ENCODE peak calls at places on chromosomes 4 and X, in nine cellular contexts. One of them, this sample, is unnamed.

GRCh38 chrX:21978346-21978745 is 37.8 kb downstream of the SMS start:
- DNase-seq in DND-41: no peak
- DNase-seq in brain microvascular endothelial cell: no peak
- DNase-seq in left ventricle myocardium inferior: no peak
- DNase-seq in IMR-90: no peak
- DNase-seq in spleen: no peak
- DNase-seq in fibroblast of lung: no peak
- DNase-seq in neural progenitor cell: no peak
- DNase-seq in uterus: no peak
- DNase-seq in this sample: no peak

GRCh38 chrX:68755726-68756125 is 73.1 kb upstream of the EFNB1 start:
- DNase-seq in DND-41: no peak
- DNase-seq in brain microvascular endothelial cell: no peak
- DNase-seq in left ventricle myocardium inferior: no peak
- DNase-seq in IMR-90: no peak
- DNase-seq in spleen: no peak
- DNase-seq in fibroblast of lung: no peak
- DNase-seq in neural progenitor cell: no peak
- DNase-seq in uterus: no peak
- DNase-seq in this sample: no peak

GRCh38 chrX:102712967-102713677 is 874 bp downstream of the GPRASP2 start:
- DNase-seq in DND-41: no peak
- DNase-seq in brain microvascular endothelial cell: peak
- DNase-seq in left ventricle myocardium inferior: peak
- DNase-seq in IMR-90: peak
- DNase-seq in spleen: no peak
- DNase-seq in fibroblast of lung: peak
- DNase-seq in neural progenitor cell: peak
- DNase-seq in uterus: peak
- DNase-seq in this sample: peak

GRCh38 chr4:8005033-8005808 is 65.6 kb upstream of the AFAP1 start:
- DNase-seq in DND-41: no peak
- DNase-seq in brain microvascular endothelial cell: no peak
- DNase-seq in left ventricle myocardium inferior: no peak
- DNase-seq in IMR-90: no peak
- DNase-seq in spleen: no peak
- DNase-seq in fibroblast of lung: no peak
- DNase-seq in neural progenitor cell: no peak
- DNase-seq in uterus: no peak
- DNase-seq in this sample: no peak

GRCh38 chr4:74675673-74676279 is 118.5 kb downstream of the BTC start:
- DNase-seq in DND-41: peak
- DNase-seq in brain microvascular endothelial cell: peak
- DNase-seq in left ventricle myocardium inferior: no peak
- DNase-seq in IMR-90: peak
- DNase-seq in spleen: no peak
- DNase-seq in fibroblast of lung: peak
- DNase-seq in neural progenitor cell: peak
- DNase-seq in uterus: no peak
- DNase-seq in this sample: peak

GRCh38 chr4:6331018-6331417 is 61.4 kb downstream of the WFS1 start:
- DNase-seq in DND-41: peak
- DNase-seq in brain microvascular endothelial cell: no peak
- DNase-seq in left ventricle myocardium inferior: no peak
- DNase-seq in IMR-90: peak
- DNase-seq in spleen: no peak
- DNase-seq in fibroblast of lung: no peak
- DNase-seq in neural progenitor cell: no peak
- DNase-seq in uterus: no peak
- DNase-seq in this sample: no peak

GRCh38 chr4:98794565-98795205 is 134.2 kb downstream of the EIF4E start:
- DNase-seq in DND-41: no peak
- DNase-seq in brain microvascular endothelial cell: peak
- DNase-seq in left ventricle myocardium inferior: no peak
- DNase-seq in IMR-90: peak
- DNase-seq in spleen: no peak
- DNase-seq in fibroblast of lung: peak
- DNase-seq in neural progenitor cell: no peak
- DNase-seq in uterus: no peak
- DNase-seq in this sample: peak

GRCh38 chr4:56681158-56681848 is at the start of gene HOPX:
- DNase-seq in DND-41: no peak
- DNase-seq in brain microvascular endothelial cell: no peak
- DNase-seq in left ventricle myocardium inferior: peak
- DNase-seq in IMR-90: no peak
- DNase-seq in spleen: no peak
- DNase-seq in fibroblast of lung: peak
- DNase-seq in neural progenitor cell: no peak
- DNase-seq in uterus: no peak
- DNase-seq in this sample: no peak

GRCh38 chr4:1300466-1301455 is 11.1 kb downstream of the MAEA start:
- DNase-seq in DND-41: no peak
- DNase-seq in brain microvascular endothelial cell: peak
- DNase-seq in left ventricle myocardium inferior: no peak
- DNase-seq in IMR-90: peak
- DNase-seq in spleen: peak
- DNase-seq in fibroblast of lung: peak
- DNase-seq in neural progenitor cell: no peak
- DNase-seq in uterus: peak
- DNase-seq in this sample: peak

GRCh38 chr4:176635372-176636261 is 157.1 kb downstream of the VEGFC start:
- DNase-seq in DND-41: no peak
- DNase-seq in brain microvascular endothelial cell: peak
- DNase-seq in left ventricle myocardium inferior: no peak
- DNase-seq in IMR-90: peak
- DNase-seq in spleen: no peak
- DNase-seq in fibroblast of lung: peak
- DNase-seq in neural progenitor cell: no peak
- DNase-seq in uterus: no peak
- DNase-seq in this sample: peak
- TF ChIP-seq CTCF in DND-41: no peak
- TF ChIP-seq CTCF in brain microvascular endothelial cell: peak
- TF ChIP-seq CTCF in left ventricle myocardium inferior: no peak
- TF ChIP-seq CTCF in IMR-90: peak
- TF ChIP-seq CTCF in spleen: no peak
- TF ChIP-seq CTCF in fibroblast of lung: no peak
- TF ChIP-seq CTCF in neural progenitor cell: no peak
- TF ChIP-seq CTCF in uterus: no peak
- TF ChIP-seq CTCF in this sample: no peak

DNA sequence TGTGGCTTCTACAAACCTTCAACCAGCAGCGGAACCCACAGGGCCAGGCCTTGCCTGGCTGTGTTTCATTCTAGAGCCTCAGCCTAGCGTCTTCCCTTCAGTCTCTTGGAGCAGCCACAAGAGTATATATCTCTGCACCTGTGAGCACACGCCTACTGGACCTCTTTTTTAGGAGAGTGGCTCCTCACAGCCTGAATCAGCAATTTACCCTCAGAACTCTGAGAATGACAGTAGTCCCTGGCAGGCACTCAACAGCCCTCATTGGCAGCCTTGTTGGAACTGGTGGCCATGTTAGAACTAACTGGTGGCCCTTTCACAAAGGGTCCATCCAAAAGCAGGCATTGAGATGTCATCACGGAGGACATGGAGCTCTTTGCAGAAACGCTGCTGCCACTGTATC is 138.9 kb downstream of the BCOR start:
- DNase-seq in DND-41: no peak
- DNase-seq in brain microvascular endothelial cell: no peak
- DNase-seq in left ventricle myocardium inferior: no peak
- DNase-seq in IMR-90: no peak
- DNase-seq in spleen: no peak
- DNase-seq in fibroblast of lung: no peak
- DNase-seq in neural progenitor cell: no peak
- DNase-seq in uterus: no peak
- DNase-seq in this sample: no peak
- H3K27ac ChIP-seq in DND-41: no peak
- H3K27ac ChIP-seq in brain microvascular endothelial cell: no peak
- H3K27ac ChIP-seq in left ventricle myocardium inferior: peak
- H3K27ac ChIP-seq in IMR-90: no peak
- H3K27ac ChIP-seq in spleen: no peak
- H3K27ac ChIP-seq in fibroblast of lung: no peak
- H3K27ac ChIP-seq in neural progenitor cell: no peak
- H3K27ac ChIP-seq in uterus: no peak
- H3K27ac ChIP-seq in this sample: no peak

DNA sequence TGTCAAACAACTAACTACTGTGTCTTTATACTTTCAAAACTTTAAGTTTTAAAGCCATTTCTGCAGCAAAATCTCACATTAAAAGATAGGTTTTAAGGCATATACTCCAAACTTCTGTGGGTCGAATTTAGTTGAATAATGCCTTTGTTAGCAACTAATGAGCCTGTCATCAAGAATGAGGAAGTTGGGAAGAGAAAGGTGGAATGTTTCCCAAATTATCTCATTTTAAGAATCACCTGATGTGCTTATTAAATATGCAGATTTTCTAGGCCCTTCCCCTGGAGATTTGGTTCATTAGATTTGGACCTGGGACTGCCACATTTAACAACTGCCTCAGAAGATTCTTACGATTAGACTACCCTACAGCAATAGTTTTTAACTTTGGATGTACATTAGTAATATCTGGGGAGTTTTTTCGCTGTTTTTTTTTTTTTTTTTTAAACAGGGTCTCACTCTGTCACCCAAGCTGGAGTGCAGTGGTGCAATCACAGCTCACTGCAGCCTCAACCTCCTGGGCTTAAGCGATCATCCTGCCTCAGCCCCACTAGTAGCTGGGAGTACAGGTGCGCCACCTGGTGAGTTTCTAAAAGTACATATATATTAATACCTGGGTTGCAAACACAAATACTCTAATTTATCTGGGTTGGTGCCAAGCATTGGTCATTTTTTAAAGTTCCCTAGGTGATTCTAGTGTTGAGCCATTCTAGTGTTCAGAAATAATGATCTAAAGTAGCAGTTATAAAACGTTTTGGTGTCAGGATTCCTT is 16.1 kb upstream of the TASL start:
- DNase-seq in DND-41: no peak
- DNase-seq in brain microvascular endothelial cell: no peak
- DNase-seq in left ventricle myocardium inferior: no peak
- DNase-seq in IMR-90: no peak
- DNase-seq in spleen: no peak
- DNase-seq in fibroblast of lung: no peak
- DNase-seq in neural progenitor cell: no peak
- DNase-seq in uterus: no peak
- DNase-seq in this sample: no peak
- TF ChIP-seq CTCF in DND-41: no peak
- TF ChIP-seq CTCF in brain microvascular endothelial cell: no peak
- TF ChIP-seq CTCF in left ventricle myocardium inferior: no peak
- TF ChIP-seq CTCF in IMR-90: no peak
- TF ChIP-seq CTCF in spleen: no peak
- TF ChIP-seq CTCF in fibroblast of lung: no peak
- TF ChIP-seq CTCF in neural progenitor cell: no peak
- TF ChIP-seq CTCF in uterus: no peak
- TF ChIP-seq CTCF in this sample: no peak

GRCh38 chrX:2697306-2697705 is 6.2 kb downstream of the CD99 start:
- DNase-seq in DND-41: no peak
- DNase-seq in brain microvascular endothelial cell: no peak
- DNase-seq in left ventricle myocardium inferior: no peak
- DNase-seq in IMR-90: no peak
- DNase-seq in spleen: peak
- DNase-seq in fibroblast of lung: no peak
- DNase-seq in neural progenitor cell: no peak
- DNase-seq in uterus: no peak
- DNase-seq in this sample: no peak

GRCh38 chrX:2697741-2698294 is 6.7 kb downstream of the CD99 start:
- DNase-seq in DND-41: peak
- DNase-seq in brain microvascular endothelial cell: no peak
- DNase-seq in left ventricle myocardium inferior: no peak
- DNase-seq in IMR-90: peak
- DNase-seq in spleen: no peak
- DNase-seq in fibroblast of lung: peak
- DNase-seq in neural progenitor cell: no peak
- DNase-seq in uterus: no peak
- DNase-seq in this sample: no peak

GRCh38 chrX:2699959-2700358 is 8.9 kb downstream of the CD99 start:
- DNase-seq in DND-41: no peak
- DNase-seq in brain microvascular endothelial cell: no peak
- DNase-seq in left ventricle myocardium inferior: no peak
- DNase-seq in IMR-90: no peak
- DNase-seq in spleen: peak
- DNase-seq in fibroblast of lung: no peak
- DNase-seq in neural progenitor cell: no peak
- DNase-seq in uterus: no peak
- DNase-seq in this sample: no peak

GRCh38 chrX:2696698-2697215 is 5.7 kb downstream of the CD99 start:
- DNase-seq in DND-41: peak
- DNase-seq in brain microvascular endothelial cell: peak
- DNase-seq in left ventricle myocardium inferior: no peak
- DNase-seq in IMR-90: peak
- DNase-seq in spleen: peak
- DNase-seq in fibroblast of lung: peak
- DNase-seq in neural progenitor cell: no peak
- DNase-seq in uterus: no peak
- DNase-seq in this sample: peak

DNA sequence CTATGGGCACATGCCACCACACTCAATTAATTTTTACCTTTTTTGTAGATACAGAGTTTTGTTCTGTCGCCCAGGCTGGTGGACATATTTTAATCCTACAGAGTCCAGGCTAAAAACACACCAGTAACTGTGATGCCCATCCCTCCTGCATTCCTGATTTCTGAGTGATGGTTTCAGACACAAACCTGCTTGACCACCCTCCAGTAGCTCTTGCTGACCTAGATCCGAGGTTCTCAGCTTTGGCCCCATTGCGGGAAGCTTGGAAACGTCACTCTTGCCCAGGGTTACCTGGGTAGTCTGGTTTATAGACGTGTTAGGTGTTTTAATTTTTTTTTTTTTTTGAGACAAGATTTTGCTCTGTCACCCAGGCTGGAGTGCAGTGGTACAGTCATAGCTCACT is 7.5 kb downstream of the CD99 start:
- DNase-seq in DND-41: no peak
- DNase-seq in brain microvascular endothelial cell: no peak
- DNase-seq in left ventricle myocardium inferior: no peak
- DNase-seq in IMR-90: no peak
- DNase-seq in spleen: peak
- DNase-seq in fibroblast of lung: no peak
- DNase-seq in neural progenitor cell: no peak
- DNase-seq in uterus: no peak
- DNase-seq in this sample: peak
- H3K27ac ChIP-seq in DND-41: peak
- H3K27ac ChIP-seq in brain microvascular endothelial cell: no peak
- H3K27ac ChIP-seq in left ventricle myocardium inferior: peak
- H3K27ac ChIP-seq in IMR-90: no peak
- H3K27ac ChIP-seq in spleen: no peak
- H3K27ac ChIP-seq in fibroblast of lung: no peak
- H3K27ac ChIP-seq in neural progenitor cell: no peak
- H3K27ac ChIP-seq in uterus: no peak
- H3K27ac ChIP-seq in this sample: peak

DNA sequence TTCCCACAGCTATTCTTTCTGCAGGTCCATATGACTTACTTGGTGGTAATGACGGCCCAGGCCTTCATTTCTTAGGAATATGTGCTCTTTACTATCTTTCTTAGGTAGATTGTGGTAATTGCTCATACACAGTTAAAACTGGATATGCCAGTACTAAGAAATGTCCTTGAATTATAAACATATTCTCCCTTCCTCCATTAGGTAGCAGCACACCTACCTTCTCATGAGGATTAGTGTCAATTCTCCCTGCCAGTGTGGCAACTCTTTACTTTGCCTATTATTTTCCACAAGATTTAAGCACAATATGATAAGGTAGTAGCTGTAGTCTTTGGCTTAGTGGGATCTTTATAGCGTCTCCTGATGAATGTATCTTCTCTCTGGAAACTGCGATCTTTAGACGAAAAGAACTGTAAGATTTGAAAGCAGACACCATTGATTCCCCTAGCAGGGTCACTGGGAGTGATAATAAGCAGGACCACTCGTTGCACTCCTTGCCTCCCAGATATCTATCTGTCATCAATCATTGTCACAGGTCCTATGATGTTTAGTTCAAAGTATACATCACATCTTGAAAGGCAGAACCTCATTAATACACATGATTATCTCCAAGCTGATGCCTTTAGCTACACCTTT is 1240.7 kb downstream of the C4orf33 start:
- DNase-seq in DND-41: no peak
- DNase-seq in brain microvascular endothelial cell: peak
- DNase-seq in left ventricle myocardium inferior: no peak
- DNase-seq in IMR-90: peak
- DNase-seq in spleen: no peak
- DNase-seq in fibroblast of lung: peak
- DNase-seq in neural progenitor cell: peak
- DNase-seq in uterus: no peak
- DNase-seq in this sample: peak
- TF ChIP-seq CTCF in DND-41: peak
- TF ChIP-seq CTCF in brain microvascular endothelial cell: peak
- TF ChIP-seq CTCF in left ventricle myocardium inferior: peak
- TF ChIP-seq CTCF in IMR-90: peak
- TF ChIP-seq CTCF in spleen: peak
- TF ChIP-seq CTCF in fibroblast of lung: peak
- TF ChIP-seq CTCF in neural progenitor cell: peak
- TF ChIP-seq CTCF in uterus: no peak
- TF ChIP-seq CTCF in this sample: peak